ENCODE peak calls at places on chromosomes 5 and 9, in seven cellular contexts. T is neural crest cell, M is BE2C, H is fibroblast of lung, W is endodermal cell, A is endothelial cell, Y is mucosa of descending colon. K is an unnamed sample.

GRCh38 chr9:32378496-32378895 is 5.9 kb upstream of the ACO1 start:
- DNase-seq in Y (peak; percentile 46), A (peak; percentile 50), H (peak; percentile 86), W (peak; percentile 61), T (peak; percentile 33), M (peak; percentile 43), K (peak; percentile 63)

GRCh38 chr5:95809414-95809960 is 13.0 kb downstream of the GLRX start:
- DNase-seq in W (peak; percentile 47), M (no peak), A (no peak), Y (peak; percentile 55), T (no peak), H (peak; percentile 70), K (no peak)

GRCh38 chr9:135070198-135070951 is 17.1 kb upstream of the OLFM1 start:
- DNase-seq in A (no peak), T (no peak), W (peak; percentile 57), Y (no peak), H (no peak), M (peak; percentile 88), K (no peak)

GRCh38 chr9:38096238-38096805 is 27.3 kb upstream of the SHB start:
- DNase-seq in M (no peak), W (peak; percentile 28), H (no peak), Y (no peak), A (no peak), T (no peak), K (no peak)

GRCh38 chr5:136005371-136005770 is 23.4 kb upstream of the TGFBI start:
- DNase-seq in A (no peak), W (no peak), H (no peak), M (no peak), Y (no peak), T (no peak), K (no peak)

GRCh38 chr9:130629443-130630090 is 34.8 kb upstream of the PRDM12 start:
- DNase-seq in T (no peak), M (no peak), H (no peak), A (no peak), Y (no peak), W (peak; percentile 46), K (no peak)

GRCh38 chr9:134919316-134919715 is 1.6 kb upstream of the FCN1 start:
- DNase-seq in T (no peak), Y (no peak), W (no peak), A (no peak), H (no peak), M (no peak), K (no peak)

GRCh38 chr5:179308563-179309382 is 36.5 kb downstream of the ADAMTS2 start:
- DNase-seq in H (no peak), Y (no peak), A (no peak), M (no peak), T (no peak), W (no peak), K (no peak)

GRCh38 chr5:10091701-10092100 is 158.0 kb downstream of the ATPSCKMT start:
- DNase-seq in Y (no peak), W (no peak), A (no peak), H (no peak), T (no peak), M (no peak), K (no peak)

GRCh38 chr5:59745422-59745863 is 148.1 kb downstream of the PDE4D start:
- DNase-seq in A (no peak), H (peak; percentile 100), T (no peak), W (no peak), Y (no peak), M (no peak), K (peak; percentile 56)

GRCh38 chr5:133565993-133566392 is 46.3 kb downstream of the FSTL4 start:
- DNase-seq in M (no peak), H (peak; percentile 31), Y (peak; percentile 59), A (peak; percentile 58), T (peak; percentile 60), W (peak; percentile 83), K (peak; percentile 9)

GRCh38 chr5:179867079-179867465 is 8.5 kb upstream of the MRNIP start:
- DNase-seq in A (no peak), H (no peak), T (no peak), M (no peak), Y (no peak), W (no peak), K (no peak)

GRCh38 chr9:4197548-4197947 is 102.3 kb downstream of the GLIS3 start:
- DNase-seq in H (no peak), M (no peak), T (no peak), W (peak; percentile 79), A (no peak), Y (no peak), K (no peak)

GRCh38 chr5:169270827-169271226 is 30.1 kb downstream of the SLIT3 start:
- DNase-seq in H (no peak), W (no peak), A (no peak), T (no peak), M (no peak), Y (no peak), K (no peak)

GRCh38 chr5:144583493-144584154 is 413.0 kb downstream of the KCTD16 start:
- DNase-seq in T (no peak), H (no peak), M (no peak), W (no peak), A (no peak), Y (no peak), K (no peak)

GRCh38 chr5:127957183-127957582 is 126.4 kb upstream of the SLC12A2 start:
- DNase-seq in T (no peak), M (peak; percentile 27), H (peak; percentile 55), A (no peak), W (no peak), Y (peak; percentile 32), K (peak; percentile 27)

GRCh38 chr9:84442712-84443111 is 102.2 kb upstream of the SLC28A3 start:
- DNase-seq in Y (no peak), H (no peak), M (no peak), T (no peak), A (no peak), W (no peak), K (no peak)

GRCh38 chr5:102152906-102153787 is 142.9 kb downstream of the SLCO4C1 start:
- DNase-seq in W (peak; percentile 60), Y (peak; percentile 38), T (peak; percentile 16), M (peak; percentile 64), H (no peak), A (peak; percentile 24), K (peak; percentile 0)
- TF ChIP-seq CTCF in W (peak; percentile 84), Y (no peak), T (peak; percentile 80), M (peak; percentile 69), H (no peak), A (peak; percentile 50), K (peak; percentile 46)

DNA sequence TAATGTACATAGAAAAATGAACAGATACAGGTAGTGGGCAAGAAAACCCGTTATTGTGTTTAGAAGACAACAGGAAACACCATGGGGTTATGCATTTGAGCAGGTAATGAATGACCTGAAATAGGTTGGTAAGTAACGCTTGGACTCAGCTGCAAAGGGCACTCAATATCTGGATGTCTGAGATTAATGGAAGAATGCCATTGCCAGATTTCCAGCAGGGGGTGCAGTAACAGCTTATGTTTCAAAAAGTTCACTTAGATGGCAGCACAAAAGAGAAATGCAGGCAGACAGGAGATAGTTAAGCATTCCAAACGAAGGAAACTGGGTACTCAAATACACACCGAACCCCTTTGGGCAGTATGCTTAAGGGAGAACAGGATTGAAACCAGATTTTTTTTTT is 285.5 kb upstream of the VLDLR start:
- DNase-seq in M (peak; percentile 21), A (no peak), W (no peak), H (peak; percentile 33), T (no peak), Y (peak; percentile 21), K (no peak)
- TF ChIP-seq CTCF in M (peak; percentile 61), A (peak; percentile 26), W (peak; percentile 54), H (peak; percentile 46), T (peak; percentile 50), Y (no peak), K (peak; percentile 33)

GRCh38 chr5:481347-481746 is 38.4 kb downstream of the EXOC3 start:
- DNase-seq in Y (no peak), A (no peak), M (no peak), H (no peak), W (no peak), T (no peak), K (no peak)
- TF ChIP-seq CTCF in Y (no peak), A (no peak), M (no peak), H (no peak), W (no peak), T (no peak), K (no peak)

GRCh38 chr9:72925126-72925810 is 27.6 kb downstream of the ALDH1A1 start:
- DNase-seq in M (no peak), W (no peak), T (no peak), A (no peak), H (peak; percentile 65), Y (no peak), K (peak; percentile 15)

GRCh38 chr9:72919246-72919945 is 33.5 kb downstream of the ALDH1A1 start:
- DNase-seq in T (no peak), Y (no peak), W (no peak), M (no peak), A (no peak), H (no peak), K (no peak)

GRCh38 chr9:72924116-72924790 is 28.6 kb downstream of the ALDH1A1 start:
- DNase-seq in M (no peak), W (no peak), T (no peak), Y (no peak), A (no peak), H (no peak), K (no peak)

GRCh38 chr9:72923077-72923476 is 29.8 kb downstream of the ALDH1A1 start:
- DNase-seq in W (no peak), A (no peak), T (no peak), M (no peak), Y (no peak), H (no peak), K (no peak)

GRCh38 chr9:72921888-72922654 is 30.8 kb downstream of the ALDH1A1 start:
- DNase-seq in W (no peak), A (no peak), T (no peak), M (no peak), Y (no peak), H (no peak), K (no peak)
- TF ChIP-seq CTCF in W (no peak), A (no peak), T (no peak), M (no peak), Y (no peak), H (no peak), K (no peak)

DNA sequence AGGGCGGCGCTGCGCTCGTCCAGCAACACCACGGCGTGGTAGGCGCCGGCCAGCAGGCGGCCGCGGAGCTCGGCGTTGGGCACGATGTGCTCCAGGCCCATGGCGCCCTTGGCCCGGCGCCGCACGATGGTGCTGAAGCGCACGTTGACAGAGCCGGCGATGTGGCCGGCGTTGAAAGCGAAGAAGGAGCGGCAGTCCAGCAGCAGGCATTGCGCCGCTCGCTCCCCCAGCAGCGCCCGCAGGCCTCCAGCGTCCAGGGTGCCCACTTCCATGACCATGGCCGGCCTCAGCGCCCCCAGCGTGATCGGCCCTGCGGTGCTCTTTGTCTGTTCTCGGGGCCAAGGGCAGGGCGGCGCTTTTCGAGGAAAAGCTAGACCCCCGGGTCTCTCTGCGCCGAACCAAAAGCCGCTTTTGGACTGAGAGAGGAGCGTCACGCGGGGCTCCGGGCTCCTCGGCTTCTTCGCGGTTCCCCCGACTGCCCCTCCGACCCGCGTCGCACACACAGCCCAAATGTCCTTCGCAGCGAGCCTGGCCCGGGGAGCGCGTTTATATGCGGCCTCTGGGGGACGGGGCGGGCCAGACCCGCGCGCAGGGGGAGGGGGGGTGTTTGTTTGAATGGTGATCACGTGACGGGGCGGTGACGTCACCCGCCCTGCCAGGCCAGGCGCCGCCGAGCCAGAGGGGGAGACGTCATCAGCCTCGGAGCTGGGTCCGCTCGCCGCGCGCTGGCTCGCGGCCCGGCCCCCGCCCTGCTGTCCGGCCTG is at the start of gene DUSP1:
- DNase-seq in M (peak; percentile 100), W (peak; percentile 99), A (peak; percentile 99), T (peak; percentile 95), H (peak; percentile 98), Y (peak; percentile 100), K (peak; percentile 91)
- TF ChIP-seq CTCF in M (peak; percentile 37), W (peak; percentile 79), A (peak; percentile 57), T (peak; percentile 66), H (no peak), Y (peak; percentile 29), K (peak; percentile 22)